ENCODE peak calls at places on chromosomes 12 and 14, in six cellular contexts. X, T, E, G, W and F are unnamed samples.
A peak's percentile ranks its signal among the peaks of the same experiment; 100 is the strongest.

GRCh38 chr14:104323551-104324175 is 185.3 kb downstream of the KIF26A start:
- DNase-seq in T (no peak), G (no peak), W (no peak), X (no peak), E (no peak), F (no peak)

GRCh38 chr12:78181544-78182162 is 351.0 kb downstream of the NAV3 start:
- DNase-seq in E (peak; percentile 15), W (peak; percentile 63), X (no peak), T (no peak), G (no peak), F (no peak)

GRCh38 chr12:56521590-56522371 is at the start of gene RBMS2:
- DNase-seq in T (peak; percentile 22), G (no peak), X (peak; percentile 21), E (peak; percentile 86), W (peak; percentile 96), F (peak; percentile 82)

GRCh38 chr12:68899251-68899771 is 33.7 kb downstream of the CPM start:
- DNase-seq in X (no peak), E (peak; percentile 67), G (no peak), T (no peak), W (peak; percentile 84), F (peak; percentile 80)

GRCh38 chr12:71504471-71504852 is 64.9 kb downstream of the LGR5 start:
- DNase-seq in E (no peak), T (no peak), G (no peak), X (no peak), W (peak; percentile 64), F (no peak)

GRCh38 chr14:52307870-52308269 is 6.2 kb upstream of the PTGER2 start:
- DNase-seq in W (no peak), E (no peak), X (no peak), G (no peak), T (no peak), F (no peak)

GRCh38 chr12:57389033-57389432 is 41.8 kb downstream of the R3HDM2 start:
- DNase-seq in G (no peak), E (peak; percentile 83), W (peak; percentile 69), X (no peak), T (no peak), F (peak; percentile 78)

GRCh38 chr12:7110661-7111060 is 1.6 kb upstream of the C1RL start:
- DNase-seq in G (no peak), T (no peak), W (no peak), X (no peak), E (no peak), F (no peak)

GRCh38 chr14:73879027-73879426 is 7.6 kb upstream of the ZNF410 start:
- DNase-seq in T (no peak), W (no peak), X (no peak), G (no peak), E (no peak), F (no peak)

GRCh38 chr14:90409209-90409730 is 12.4 kb downstream of the CALM1 start:
- DNase-seq in T (no peak), G (no peak), X (no peak), W (peak; percentile 94), E (peak; percentile 79), F (peak; percentile 86)

GRCh38 chr14:103436533-103436932 is 51.3 kb downstream of the MARK3 start:
- DNase-seq in E (peak; percentile 30), X (no peak), T (no peak), G (no peak), W (no peak), F (no peak)

GRCh38 chr12:48917857-48918537 is 7.3 kb downstream of the FKBP11 start:
- DNase-seq in X (peak; percentile 27), T (peak; percentile 21), G (no peak), E (no peak), W (no peak), F (peak; percentile 41)

GRCh38 chr12:132554857-132555630 is 55.3 kb downstream of the LRCOL1 start:
- DNase-seq in T (no peak), W (no peak), X (no peak), G (no peak), E (no peak), F (no peak)

GRCh38 chr12:132686831-132687210 is 321 bp downstream of the POLE start:
- DNase-seq in E (no peak), T (no peak), G (no peak), X (no peak), W (no peak), F (no peak)

GRCh38 chr14:56659361-56659760 is 79.8 kb downstream of the TMEM260 start:
- DNase-seq in E (no peak), G (no peak), X (no peak), W (no peak), T (no peak), F (no peak)

GRCh38 chr12:122850695-122851350 is 15.6 kb downstream of the HIP1R start:
- DNase-seq in W (no peak), T (no peak), X (no peak), G (no peak), E (no peak), F (peak; percentile 72)

GRCh38 chr14:92600318-92601053 is 86.9 kb downstream of the RIN3 start:
- DNase-seq in W (peak; percentile 76), T (no peak), X (no peak), G (no peak), E (peak; percentile 78), F (peak; percentile 78)

GRCh38 chr14:28299227-28299626 is 467.4 kb upstream of the FOXG1 start:
- DNase-seq in G (no peak), W (no peak), E (no peak), X (no peak), T (no peak), F (no peak)